ENCODE peak calls at places on chromosome 17, in seven cellular contexts. B, Q, H, G, N, O and X are unnamed samples.

GRCh38 chr17:77957215-77957868 is 1.2 kb upstream of the TNRC6C start:
- DNase-seq in B (peak), Q (no peak), H (peak), G (no peak), N (peak), O (no peak), X (peak)

GRCh38 chr17:76446449-76447231 is 6.3 kb downstream of the UBE2O start:
- DNase-seq in B (peak), Q (peak), H (peak), G (no peak), N (peak), O (peak), X (peak)

GRCh38 chr17:81251091-81251942 is 12.2 kb downstream of the NDUFAF8 start:
- DNase-seq in B (no peak), Q (no peak), H (no peak), G (no peak), N (peak), O (no peak), X (no peak)

GRCh38 chr17:50110591-50111349 is 15.6 kb downstream of the PDK2 start:
- DNase-seq in B (no peak), Q (peak), H (no peak), G (no peak), N (no peak), O (no peak), X (no peak)

GRCh38 chr17:62637809-62638208 is 10.3 kb downstream of the MRC2 start:
- DNase-seq in B (no peak), Q (peak), H (no peak), G (no peak), N (no peak), O (no peak), X (no peak)

GRCh38 chr17:82874011-82874835 is 34.4 kb upstream of the ZNF750 start:
- DNase-seq in B (no peak), Q (no peak), H (no peak), G (no peak), N (no peak), O (peak), X (no peak)

GRCh38 chr17:79003661-79004411 is 5.7 kb downstream of the CANT1 start:
- DNase-seq in B (no peak), Q (peak), H (no peak), G (no peak), N (no peak), O (no peak), X (no peak)

GRCh38 chr17:49987681-49988441 is 7.2 kb downstream of the DLX3 start:
- DNase-seq in B (peak), Q (peak), H (no peak), G (no peak), N (no peak), O (no peak), X (no peak)

GRCh38 chr17:17377568-17377967 is 74.4 kb downstream of the NT5M start:
- DNase-seq in B (no peak), Q (no peak), H (no peak), G (no peak), N (no peak), O (no peak), X (no peak)

GRCh38 chr17:77936881-77937280 is 21.6 kb upstream of the TNRC6C start:
- DNase-seq in B (no peak), Q (peak), H (no peak), G (no peak), N (no peak), O (no peak), X (no peak)

GRCh38 chr17:38674013-38674748 is 576 bp downstream of the EPOP start:
- DNase-seq in B (no peak), Q (no peak), H (no peak), G (peak), N (peak), O (peak), X (no peak)

GRCh38 chr17:17171991-17172939 is 33.9 kb downstream of the PLD6 start:
- DNase-seq in B (no peak), Q (no peak), H (no peak), G (no peak), N (no peak), O (no peak), X (no peak)

GRCh38 chr17:82089723-82090548 is 8.1 kb downstream of the FASN start:
- DNase-seq in B (no peak), Q (no peak), H (no peak), G (no peak), N (no peak), O (no peak), X (no peak)

GRCh38 chr17:75816693-75817092 is 27.5 kb downstream of the UNC13D start:
- DNase-seq in B (no peak), Q (no peak), H (no peak), G (no peak), N (no peak), O (no peak), X (no peak)

GRCh38 chr17:5706835-5707234 is 122.5 kb upstream of the NLRP1 start:
- DNase-seq in B (peak), Q (peak), H (peak), G (peak), N (peak), O (peak), X (peak)

DNA sequence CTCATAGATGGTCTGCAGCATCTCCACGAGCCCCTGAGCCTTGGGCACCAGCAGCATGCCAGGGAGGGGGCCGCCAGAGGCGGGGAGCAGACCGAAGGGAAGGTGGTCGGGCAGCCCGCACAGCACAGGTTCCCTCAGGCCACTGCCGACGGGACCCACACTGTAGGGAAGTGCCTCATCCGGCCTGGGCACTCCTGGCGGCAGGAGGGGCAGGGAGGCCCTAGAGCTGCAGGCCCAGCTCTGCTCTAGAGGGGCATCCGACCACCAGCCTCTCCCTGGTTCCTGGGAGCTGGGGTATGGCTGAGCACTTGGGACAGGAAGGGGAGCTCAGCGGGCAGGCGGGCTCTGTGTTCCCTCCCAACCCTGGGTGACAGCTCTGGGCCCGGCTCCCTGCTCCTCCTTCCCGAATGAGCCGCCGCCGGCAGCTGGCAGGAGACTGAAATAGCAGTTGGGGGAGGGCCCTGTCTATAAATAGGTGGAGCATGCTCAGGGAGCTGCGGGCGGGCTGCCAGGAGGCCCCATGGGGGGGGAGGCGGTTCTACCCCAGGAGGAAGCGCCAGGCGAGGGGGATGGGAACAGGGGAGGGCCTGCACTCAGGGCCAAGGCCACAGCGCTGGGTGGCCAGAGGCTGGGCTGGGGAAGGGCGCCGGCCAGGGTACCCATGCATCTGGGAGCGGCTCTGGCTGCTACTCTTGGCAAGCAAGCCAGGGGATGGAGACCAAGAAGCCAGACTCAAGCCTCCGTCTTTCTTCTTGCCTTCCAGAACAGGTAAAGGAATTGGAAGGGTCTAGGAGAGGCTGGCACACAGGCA is 12.4 kb downstream of the HDAC5 start:
- DNase-seq in B (peak), Q (peak), H (peak), G (peak), N (peak), O (peak), X (peak)
- H3K4me3 ChIP-seq in B (peak), Q (peak), H (peak), G (peak), N (peak), O (peak), X (peak)

DNA sequence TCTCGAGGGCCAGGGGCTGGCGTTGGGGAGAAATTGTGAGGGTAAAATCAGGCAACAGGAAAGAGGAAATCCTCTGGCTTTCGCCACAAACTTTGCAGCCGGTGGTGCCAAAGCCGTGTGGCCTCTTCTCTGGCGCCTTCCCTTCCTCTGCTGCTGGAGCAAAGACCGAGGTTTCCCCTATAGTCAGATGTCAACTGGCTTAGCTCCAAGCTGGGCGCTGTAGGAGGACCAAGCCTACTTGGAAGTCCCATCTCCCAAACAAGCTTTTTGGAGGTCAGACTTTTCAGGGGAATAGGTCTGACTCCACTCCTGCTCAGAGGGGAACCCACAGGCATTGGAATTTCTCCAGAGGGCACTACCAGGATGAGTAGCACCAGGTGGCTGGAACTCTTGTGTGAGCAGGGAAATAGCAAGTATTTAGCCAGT is 5.0 kb downstream of the IGFBP4 start:
- DNase-seq in B (peak), Q (peak), H (peak), G (no peak), N (no peak), O (no peak), X (peak)
- H3K4me3 ChIP-seq in B (peak), Q (peak), H (peak), G (no peak), N (no peak), O (peak), X (peak)

GRCh38 chr17:13594762-13595697 is 6.7 kb downstream of the HS3ST3A1 start:
- DNase-seq in B (peak), Q (peak), H (peak), G (no peak), N (peak), O (peak), X (peak)
- H3K4me3 ChIP-seq in B (peak), Q (no peak), H (no peak), G (no peak), N (no peak), O (no peak), X (no peak)

GRCh38 chr17:35298639-35299038 is 55.8 kb downstream of the SLFN5 start:
- DNase-seq in B (no peak), Q (no peak), H (no peak), G (no peak), N (no peak), O (no peak), X (no peak)
- H3K4me3 ChIP-seq in B (no peak), Q (no peak), H (no peak), G (no peak), N (no peak), O (no peak), X (no peak)

GRCh38 chr17:57442401-57442823 is 186.1 kb downstream of the MSI2 start:
- DNase-seq in B (no peak), Q (no peak), H (peak), G (no peak), N (no peak), O (no peak), X (peak)

GRCh38 chr17:57441270-57441600 is 184.9 kb downstream of the MSI2 start:
- DNase-seq in B (no peak), Q (no peak), H (no peak), G (no peak), N (no peak), O (no peak), X (no peak)

GRCh38 chr17:57438031-57438731 is 181.9 kb downstream of the MSI2 start:
- DNase-seq in B (no peak), Q (no peak), H (no peak), G (no peak), N (no peak), O (no peak), X (no peak)

GRCh38 chr17:57442914-57443571 is 186.7 kb downstream of the MSI2 start:
- DNase-seq in B (no peak), Q (no peak), H (no peak), G (peak), N (peak), O (peak), X (peak)

GRCh38 chr17:57440522-57441269 is 184.4 kb downstream of the MSI2 start:
- DNase-seq in B (peak), Q (peak), H (peak), G (no peak), N (peak), O (peak), X (peak)
- H3K4me3 ChIP-seq in B (no peak), Q (no peak), H (no peak), G (no peak), N (no peak), O (no peak), X (no peak)